ENCODE peak calls at places on chromosomes 7 and 10, in eight cellular contexts. M is ovary, D is HepG2, I is breast epithelium, Z is tibial nerve, F is IMR-90, W is adrenal gland, X is body of pancreas. U is an unnamed sample.

GRCh38 chr10:31648966-31649365 is 279.7 kb downstream of the ARHGAP12 start:
- DNase-seq in M (no peak), D (no peak), I (no peak), Z (no peak), F (no peak), W (no peak), X (no peak), U (no peak)

GRCh38 chr10:81950358-81950757 is 75.4 kb downstream of the NRG3 start:
- DNase-seq in M (no peak), D (no peak), I (no peak), Z (no peak), F (no peak), W (no peak), X (no peak), U (no peak)

GRCh38 chr10:3173173-3173878 is 744 bp upstream of the PITRM1 start:
- DNase-seq in M (no peak), D (no peak), I (peak; percentile 91), Z (no peak), F (no peak), W (no peak), X (peak; percentile 95), U (no peak)

GRCh38 chr10:43201545-43202131 is 63.4 kb downstream of the CSGALNACT2 start:
- DNase-seq in M (no peak), D (no peak), I (peak; percentile 36), Z (no peak), F (no peak), W (peak; percentile 40), X (peak; percentile 2), U (peak; percentile 53)

GRCh38 chr7:4162845-4163564 is 519.1 kb upstream of the FOXK1 start:
- DNase-seq in M (no peak), D (no peak), I (no peak), Z (no peak), F (no peak), W (no peak), X (peak; percentile 77), U (no peak)

GRCh38 chr10:62492012-62492869 is 118.1 kb downstream of the ZNF365 start:
- DNase-seq in M (no peak), D (peak; percentile 16), I (no peak), Z (no peak), F (peak; percentile 25), W (no peak), X (peak; percentile 7), U (no peak)

GRCh38 chr10:127408115-127408710 is 140.9 kb upstream of the NPS start:
- DNase-seq in M (no peak), D (no peak), I (no peak), Z (no peak), F (no peak), W (no peak), X (no peak), U (no peak)

GRCh38 chr7:78635394-78635793 is 818.1 kb downstream of the MAGI2 start:
- DNase-seq in M (no peak), D (no peak), I (no peak), Z (no peak), F (peak; percentile 7), W (no peak), X (no peak), U (no peak)

GRCh38 chr7:91915401-91916067 is 25.1 kb upstream of the AKAP9 start:
- DNase-seq in M (no peak), D (no peak), I (no peak), Z (no peak), F (peak; percentile 36), W (no peak), X (no peak), U (no peak)

GRCh38 chr10:21978191-21978862 is 25.2 kb downstream of the DNAJC1 start:
- DNase-seq in M (no peak), D (no peak), I (no peak), Z (no peak), F (peak; percentile 81), W (no peak), X (no peak), U (no peak)

GRCh38 chr10:92810934-92811532 is 37.3 kb upstream of the EXOC6 start:
- DNase-seq in M (no peak), D (no peak), I (no peak), Z (no peak), F (no peak), W (no peak), X (no peak), U (no peak)

GRCh38 chr10:103790580-103790979 is 64.8 kb downstream of the SH3PXD2A start:
- DNase-seq in M (no peak), D (no peak), I (no peak), Z (no peak), F (no peak), W (no peak), X (no peak), U (no peak)

GRCh38 chr10:91012502-91012901 is 91.6 kb upstream of the ANKRD1 start:
- DNase-seq in M (no peak), D (no peak), I (no peak), Z (no peak), F (no peak), W (no peak), X (no peak), U (no peak)

GRCh38 chr7:69640925-69641594 is 42.8 kb downstream of the AUTS2 start:
- DNase-seq in M (no peak), D (no peak), I (no peak), Z (no peak), F (no peak), W (no peak), X (no peak), U (no peak)

GRCh38 chr7:36264123-36264916 is 111.3 kb downstream of the EEPD1 start:
- DNase-seq in M (no peak), D (no peak), I (no peak), Z (no peak), F (peak; percentile 28), W (no peak), X (peak; percentile 35), U (peak; percentile 86)

GRCh38 chr10:75860009-75860408 is 428.6 kb downstream of the LRMDA start:
- DNase-seq in M (peak; percentile 46), D (no peak), I (no peak), Z (peak; percentile 35), F (no peak), W (peak; percentile 70), X (peak; percentile 19), U (no peak)

GRCh38 chr10:2099321-2099720 is 362.0 kb upstream of the ADARB2 start:
- DNase-seq in M (no peak), D (no peak), I (no peak), Z (no peak), F (no peak), W (no peak), X (no peak), U (no peak)

GRCh38 chr7:151856516-151856915 is 20.4 kb downstream of the PRKAG2 start:
- DNase-seq in M (no peak), D (no peak), I (no peak), Z (no peak), F (no peak), W (no peak), X (no peak), U (no peak)

GRCh38 chr7:100433592-100434296 is 2.6 kb downstream of the PPP1R35 start:
- DNase-seq in M (no peak), D (no peak), I (no peak), Z (no peak), F (no peak), W (no peak), X (no peak), U (peak; percentile 57)
- TF ChIP-seq POLR2A in M (no peak), D (no peak), I (no peak), Z (no peak), F (no peak), W (no peak), X (no peak), U (no peak)

GRCh38 chr7:14197280-14197679 is 207.8 kb upstream of the ETV1 start:
- DNase-seq in M (no peak), D (no peak), I (no peak), Z (no peak), F (no peak), W (peak; percentile 71), X (peak; percentile 38), U (no peak)
- H3K4me3 ChIP-seq in M (no peak overlapping the region), D (no peak overlapping the region), I (no peak overlapping the region), Z (no peak overlapping the region), F (no peak overlapping the region), W (no peak overlapping the region), X (no peak overlapping the region), U (no peak overlapping the region)

GRCh38 chr10:71739368-71739900 is 19.9 kb upstream of the C10orf105 start:
- DNase-seq in M (no peak), D (no peak), I (no peak), Z (no peak), F (no peak), W (no peak), X (no peak), U (no peak)
- H3K27ac ChIP-seq in M (no peak overlapping the region), D (no peak overlapping the region), I (no peak overlapping the region), Z (no peak overlapping the region), F (no peak overlapping the region), W (no peak overlapping the region), X (no peak overlapping the region), U (no peak overlapping the region)

GRCh38 chr7:83704564-83704963 is 55.6 kb upstream of the SEMA3E start:
- DNase-seq in M (no peak), D (no peak), I (no peak), Z (no peak), F (no peak), W (no peak), X (no peak), U (no peak)
- TF ChIP-seq POLR2A in M (no peak), D (no peak), I (no peak), Z (no peak), F (no peak), W (no peak), X (no peak), U (no peak)

U was measured in sigmoid colon.